ENCODE peak calls at places on chromosomes 1 and 21, in five cellular contexts. Q is H9, M is H1, V is trophoblast cell, J is mesenchymal stem cell. C is an unnamed sample.

GRCh38 chr1:158506369-158506987 is 34.5 kb downstream of the OR10R2 start:
- DNase-seq in Q (peak), M (peak), V (peak), J (peak), C (no peak)

GRCh38 chr1:182614796-182615451 is 10.7 kb upstream of the RGS16 start:
- DNase-seq in Q (peak), M (peak), V (peak), J (peak), C (peak)

GRCh38 chr1:11653616-11654570 is at the start of gene FBXO2:
- DNase-seq in Q (no peak), M (peak), V (peak), J (peak), C (peak)

GRCh38 chr1:18204568-18204967 is 97.0 kb downstream of the IGSF21 start:
- DNase-seq in Q (no peak), M (no peak), V (no peak), J (no peak), C (no peak)

GRCh38 chr1:243477676-243478075 is 221.8 kb downstream of the SDCCAG8 start:
- DNase-seq in Q (no peak), M (no peak), V (peak), J (no peak), C (no peak)

GRCh38 chr1:207311888-207312603 is 9.4 kb upstream of the CD55 start:
- DNase-seq in Q (no peak), M (no peak), V (peak), J (no peak), C (no peak)

GRCh38 chr1:213507472-213508223 is 456.6 kb downstream of the RPS6KC1 start:
- DNase-seq in Q (no peak), M (no peak), V (no peak), J (no peak), C (no peak)

GRCh38 chr1:2407166-2407990 is 5.0 kb downstream of the PEX10 start:
- DNase-seq in Q (no peak), M (no peak), V (no peak), J (no peak), C (no peak)

GRCh38 chr1:234603221-234604204 is 6.5 kb downstream of the IRF2BP2 start:
- DNase-seq in Q (no peak), M (no peak), V (peak), J (peak), C (no peak)

GRCh38 chr1:200184196-200184595 is 156.7 kb downstream of the NR5A2 start:
- DNase-seq in Q (no peak), M (no peak), V (peak), J (peak), C (no peak)

GRCh38 chr1:156112276-156113137 is 2.0 kb upstream of the LMNA start:
- DNase-seq in Q (no peak), M (no peak), V (no peak), J (no peak), C (no peak)

GRCh38 chr1:6373961-6374720 is 19.4 kb downstream of the ACOT7 start:
- DNase-seq in Q (no peak), M (no peak), V (no peak), J (no peak), C (no peak)

GRCh38 chr1:86504895-86505625 is 36.3 kb downstream of the CLCA1 start:
- DNase-seq in Q (no peak), M (no peak), V (no peak), J (no peak), C (no peak)

GRCh38 chr1:1920608-1921458 is 1.8 kb upstream of the TMEM52 start:
- DNase-seq in Q (peak), M (no peak), V (no peak), J (no peak), C (no peak)

GRCh38 chr1:118074101-118074500 is 110.9 kb downstream of the SPAG17 start:
- DNase-seq in Q (no peak), M (no peak), V (no peak), J (no peak), C (no peak)

GRCh38 chr1:244381887-244382565 is 69.7 kb downstream of the ADSS2 start:
- DNase-seq in Q (no peak), M (no peak), V (peak), J (peak), C (no peak)

GRCh38 chr1:173473599-173474011 is 3.5 kb upstream of the PRDX6 start:
- DNase-seq in Q (no peak), M (no peak), V (peak), J (peak), C (no peak)

GRCh38 chr21:41280115-41280919 is 36.3 kb upstream of the FAM3B start:
- DNase-seq in Q (no peak), M (no peak), V (peak), J (no peak), C (no peak)

GRCh38 chr1:3820316-3820715 is 24.0 kb upstream of the LRRC47 start:
- DNase-seq in Q (no peak), M (no peak), V (no peak), J (no peak), C (no peak)

GRCh38 chr1:25804964-25805862 is 5.2 kb downstream of the SELENON start:
- DNase-seq in Q (no peak), M (no peak), V (no peak), J (no peak), C (no peak)

GRCh38 chr1:86277909-86278308 is 118.2 kb downstream of the ODF2L start:
- DNase-seq in Q (no peak), M (no peak), V (no peak), J (no peak), C (no peak)

DNA sequence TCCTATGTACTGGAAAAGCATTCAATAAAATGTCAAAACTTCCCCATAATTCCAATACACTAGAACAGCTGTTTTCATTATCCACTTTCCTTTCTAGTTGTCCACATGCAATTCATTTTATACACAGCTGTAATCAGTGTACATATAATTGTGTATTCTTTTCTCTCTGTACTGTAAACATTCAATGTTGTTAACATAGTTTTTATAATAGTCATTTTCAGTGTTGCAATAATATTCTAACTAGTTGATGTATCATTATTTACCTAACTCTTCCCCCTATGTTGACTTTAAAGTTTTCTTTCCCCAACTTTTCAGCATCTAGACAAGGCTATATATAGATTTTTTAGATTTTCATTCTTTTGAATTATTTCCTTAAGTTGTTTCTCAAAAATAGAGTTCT is 44.4 kb downstream of the DIPK1A start:
- DNase-seq in Q (no peak), M (no peak), V (peak), J (peak), C (no peak)
- H2BK120ac ChIP-seq in Q (no peak), M (no peak), V (no peak), J (no peak), C (no peak)

DNA sequence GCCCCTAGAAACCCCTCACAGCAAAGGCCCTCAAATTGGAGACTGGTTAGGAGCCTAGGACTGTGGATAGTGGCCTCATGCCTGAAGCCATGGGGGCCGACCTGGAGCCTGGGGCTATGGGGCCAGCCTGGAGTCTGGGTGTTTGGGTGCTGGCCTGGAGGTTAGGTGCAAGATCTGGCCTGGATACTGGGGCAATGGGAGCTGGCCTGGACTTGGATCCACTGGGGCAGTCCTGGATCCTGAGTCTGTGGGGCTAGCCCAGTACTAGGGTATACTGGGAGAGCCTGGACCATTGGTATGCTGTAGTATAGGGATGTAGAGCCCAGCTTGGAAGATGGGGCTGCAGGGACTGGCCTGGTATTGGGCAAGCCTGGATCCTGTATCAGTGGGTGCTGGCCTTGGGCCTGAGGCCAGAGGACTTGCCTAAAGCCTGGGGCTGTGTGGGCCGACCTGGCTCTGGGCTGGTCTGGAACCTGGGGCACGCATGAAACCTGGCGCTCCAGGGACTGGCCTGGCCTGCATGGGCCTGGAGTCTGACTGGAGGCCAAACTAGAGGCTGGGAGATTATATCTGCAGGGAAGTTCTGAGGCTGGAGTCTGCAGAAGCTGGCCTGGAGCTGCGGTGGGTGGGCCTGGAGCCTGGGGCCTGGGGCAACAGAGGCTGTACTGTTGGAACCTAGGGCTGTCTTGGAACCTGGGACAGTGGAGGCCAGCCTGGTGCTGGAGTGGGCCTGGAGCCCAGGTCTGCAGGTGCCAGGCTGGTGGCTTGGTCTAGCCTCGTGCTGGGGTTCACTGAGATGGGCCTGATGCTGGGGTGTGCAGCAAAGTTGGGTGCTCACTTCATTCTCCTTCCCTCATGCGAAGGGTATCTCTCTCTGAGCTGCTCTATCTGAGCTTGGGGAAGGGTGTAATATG is 12.6 kb upstream of the DENND1B start:
- DNase-seq in Q (no peak), M (no peak), V (peak), J (no peak), C (no peak)
- H4K91ac ChIP-seq in Q (no peak), M (no peak), V (no peak), J (no peak), C (no peak)

GRCh38 chr1:110307239-110307974 is 31.8 kb upstream of the RBM15 start:
- DNase-seq in Q (no peak), M (no peak), V (no peak), J (no peak), C (no peak)

GRCh38 chr1:110308247-110308646 is 30.9 kb upstream of the RBM15 start:
- DNase-seq in Q (no peak), M (no peak), V (no peak), J (peak), C (no peak)

GRCh38 chr1:110310300-110310699 is 28.9 kb upstream of the RBM15 start:
- DNase-seq in Q (no peak), M (no peak), V (no peak), J (no peak), C (no peak)

GRCh38 chr1:110309768-110310167 is 29.4 kb upstream of the RBM15 start:
- DNase-seq in Q (no peak), M (no peak), V (no peak), J (peak), C (no peak)

DNA sequence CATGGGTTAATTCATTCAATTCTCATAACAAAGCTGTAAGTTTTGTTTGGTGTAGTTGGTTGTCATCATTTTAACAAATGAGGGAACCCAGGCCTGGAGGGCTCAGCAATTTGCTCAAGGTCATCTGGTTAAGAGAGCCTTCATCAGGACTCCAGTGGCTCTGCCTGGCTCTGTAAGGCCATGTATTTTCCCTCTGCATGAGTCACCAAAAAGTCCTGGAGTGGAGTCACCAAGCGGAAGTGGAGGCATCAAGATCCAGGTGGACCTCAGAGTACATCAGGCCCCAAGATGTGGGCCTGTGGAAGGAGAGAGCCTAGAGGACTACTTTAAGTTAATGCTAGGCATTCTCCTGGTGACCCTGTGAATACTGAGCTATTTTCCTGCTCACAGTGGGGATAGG is 30.0 kb upstream of the RBM15 start:
- DNase-seq in Q (no peak), M (no peak), V (no peak), J (peak), C (no peak)
- H2BK12ac ChIP-seq in Q (no peak), M (no peak), V (no peak), J (no peak), C (no peak)

GRCh38 chr1:240352769-240353168 is 259.2 kb downstream of the GREM2 start:
- DNase-seq in Q (no peak), M (no peak), V (no peak), J (peak), C (no peak)

GRCh38 chr1:240356568-240356967 is 255.4 kb downstream of the GREM2 start:
- DNase-seq in Q (no peak), M (no peak), V (no peak), J (no peak), C (no peak)

GRCh38 chr1:240351690-240352089 is 260.0 kb downstream of the FMN2 start:
- DNase-seq in Q (no peak), M (no peak), V (no peak), J (no peak), C (no peak)

GRCh38 chr1:240349695-240350094 is 258.0 kb downstream of the FMN2 start:
- DNase-seq in Q (no peak), M (no peak), V (no peak), J (no peak), C (no peak)

DNA sequence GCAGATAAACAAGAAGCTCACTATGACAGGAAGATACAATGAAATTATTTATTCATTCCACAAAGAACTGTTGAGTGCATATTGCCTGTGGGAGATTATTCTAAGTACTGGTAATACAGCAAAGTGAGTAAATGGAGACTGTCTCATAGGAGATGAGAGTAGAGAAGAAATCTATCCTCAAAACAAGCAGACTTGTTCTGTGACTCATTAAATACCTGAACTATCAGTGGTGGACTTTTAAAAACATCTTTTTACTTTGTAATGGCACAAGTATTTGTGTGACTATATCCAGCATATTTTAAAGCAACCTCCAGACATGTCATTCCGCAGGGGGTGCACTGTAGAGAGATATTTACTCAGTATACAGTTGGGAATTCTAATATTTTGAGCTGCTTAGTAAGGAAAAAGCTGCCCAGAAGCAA is 259.2 kb downstream of the FMN2 start:
- DNase-seq in Q (no peak), M (no peak), V (peak), J (peak), C (no peak)
- H2BK120ac ChIP-seq in Q (no peak), M (no peak), V (no peak), J (no peak), C (no peak)

GRCh38 chr1:33349081-33349759 is 28.3 kb upstream of the A3GALT2 start:
- DNase-seq in Q (peak), M (peak), V (peak), J (no peak), C (no peak)
- H4K91ac ChIP-seq in Q (no peak), M (no peak), V (peak), J (peak), C (no peak)

DNA sequence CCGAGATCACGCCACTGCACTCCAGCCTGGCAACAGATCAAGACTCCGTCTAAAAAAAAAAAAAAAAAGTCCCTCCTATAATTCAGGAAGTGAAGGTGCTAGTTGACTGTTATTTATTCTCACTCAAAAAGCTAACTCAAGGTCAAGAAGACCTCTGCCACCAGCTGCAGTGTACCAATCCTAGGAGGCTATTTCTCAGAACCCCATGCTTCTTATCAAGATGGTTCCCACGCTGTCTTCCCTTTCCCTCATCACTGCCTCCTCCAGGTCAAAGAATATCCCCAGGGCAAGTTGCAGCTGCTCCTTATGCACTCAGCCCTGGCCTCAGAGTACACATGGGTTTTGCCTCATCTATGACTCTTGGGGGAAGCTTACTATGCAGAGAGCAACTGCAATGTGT is 53.6 kb downstream of the RERE start:
- DNase-seq in Q (peak), M (no peak), V (peak), J (peak), C (no peak)
- H2BK12ac ChIP-seq in Q (no peak), M (no peak), V (no peak), J (no peak), C (no peak)